ENCODE peak calls at places on chromosomes 3 and 15, in eight cellular contexts. C is MCF 10A; T is foreskin fibroblast; G is A549; Q is HCT116; F is cardiac fibroblast; P is CD8-positive, alpha-beta T cell; Y is WTC11. A is an unnamed sample.
A peak's percentile ranks its signal among the peaks of the same experiment; 100 is the strongest.

GRCh38 chr3:4685673-4686345 is 192.7 kb downstream of the ITPR1 start:
- DNase-seq in P (no peak), T (no peak), G (no peak), F (no peak), Y (no peak), Q (no peak), C (no peak), A (no peak)

GRCh38 chr15:93087825-93088199 is 1.2 kb downstream of the RGMA start:
- DNase-seq in C (peak; percentile 80), F (peak; percentile 61), Q (peak; percentile 22), P (peak; percentile 44), Y (peak; percentile 85), G (peak; percentile 76), T (no peak), A (no peak)

GRCh38 chr15:95760508-95760907 is 570.0 kb upstream of the NR2F2 start:
- DNase-seq in Q (no peak), F (peak; percentile 17), G (no peak), T (peak; percentile 4), P (no peak), C (peak; percentile 4), Y (peak; percentile 65), A (no peak)

GRCh38 chr3:127444761-127445160 is 145.8 kb downstream of the TPRA1 start:
- DNase-seq in Q (no peak), G (no peak), Y (no peak), T (no peak), P (no peak), C (no peak), F (no peak), A (peak; percentile 28)

GRCh38 chr15:45644437-45644836 is 9.6 kb downstream of the SQOR start:
- DNase-seq in F (no peak), G (no peak), P (no peak), Y (no peak), C (no peak), T (no peak), Q (no peak), A (no peak)

GRCh38 chr3:48409291-48410201 is 20.3 kb downstream of the PLXNB1 start:
- DNase-seq in G (no peak), F (no peak), Q (no peak), P (no peak), Y (peak; percentile 10), T (no peak), C (no peak), A (peak; percentile 78)

GRCh38 chr3:73404450-73404849 is 220.3 kb downstream of the PDZRN3 start:
- DNase-seq in G (no peak), Y (no peak), P (no peak), T (no peak), Q (no peak), C (no peak), F (no peak), A (no peak)

GRCh38 chr3:127744216-127744815 is 71.6 kb downstream of the ABTB1 start:
- DNase-seq in Q (no peak), Y (no peak), F (no peak), C (no peak), T (no peak), P (no peak), G (no peak), A (no peak)

GRCh38 chr15:78065973-78066946 is 11.3 kb downstream of the TBC1D2B start:
- DNase-seq in C (no peak), G (no peak), F (no peak), T (no peak), P (no peak), Y (peak; percentile 6), Q (no peak), A (no peak)

GRCh38 chr3:177478170-177478859 is 281.0 kb upstream of the TBL1XR1 start:
- DNase-seq in C (peak; percentile 98), F (peak; percentile 100), G (peak; percentile 28), T (peak; percentile 96), Q (peak; percentile 56), Y (no peak), P (no peak), A (no peak)

GRCh38 chr3:175620093-175620492 is 761.0 kb downstream of the NAALADL2 start:
- DNase-seq in T (no peak), C (no peak), F (no peak), Q (no peak), G (no peak), P (no peak), Y (no peak), A (peak; percentile 77)

DNA sequence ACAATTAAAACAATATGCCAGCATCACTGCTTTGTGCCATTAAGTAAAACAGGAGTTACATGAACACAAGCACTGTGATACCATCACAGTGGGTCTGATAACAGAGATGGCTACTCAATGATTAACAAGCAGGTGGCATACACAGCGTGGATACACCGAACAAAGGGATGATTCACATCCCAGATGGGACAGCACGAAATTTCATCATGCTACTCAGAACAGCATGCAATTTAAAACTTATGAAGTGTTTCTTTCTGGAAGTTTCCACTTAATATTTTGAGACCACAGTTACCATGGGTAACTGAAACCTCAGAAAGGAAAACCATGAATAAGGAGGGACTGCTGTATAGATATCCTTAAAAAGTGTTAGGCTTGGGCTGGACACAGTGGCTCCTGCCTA is 44.5 kb downstream of the SLC24A1 start:
- DNase-seq in C (peak; percentile 66), G (no peak), T (peak; percentile 57), Q (no peak), F (peak; percentile 91), P (no peak), Y (no peak), A (no peak)
- TF ChIP-seq CTCF in C (no peak), G (no peak), T (no peak), Q (no peak), F (peak; percentile 3), P (no peak), Y (no peak), A (no peak)

DNA sequence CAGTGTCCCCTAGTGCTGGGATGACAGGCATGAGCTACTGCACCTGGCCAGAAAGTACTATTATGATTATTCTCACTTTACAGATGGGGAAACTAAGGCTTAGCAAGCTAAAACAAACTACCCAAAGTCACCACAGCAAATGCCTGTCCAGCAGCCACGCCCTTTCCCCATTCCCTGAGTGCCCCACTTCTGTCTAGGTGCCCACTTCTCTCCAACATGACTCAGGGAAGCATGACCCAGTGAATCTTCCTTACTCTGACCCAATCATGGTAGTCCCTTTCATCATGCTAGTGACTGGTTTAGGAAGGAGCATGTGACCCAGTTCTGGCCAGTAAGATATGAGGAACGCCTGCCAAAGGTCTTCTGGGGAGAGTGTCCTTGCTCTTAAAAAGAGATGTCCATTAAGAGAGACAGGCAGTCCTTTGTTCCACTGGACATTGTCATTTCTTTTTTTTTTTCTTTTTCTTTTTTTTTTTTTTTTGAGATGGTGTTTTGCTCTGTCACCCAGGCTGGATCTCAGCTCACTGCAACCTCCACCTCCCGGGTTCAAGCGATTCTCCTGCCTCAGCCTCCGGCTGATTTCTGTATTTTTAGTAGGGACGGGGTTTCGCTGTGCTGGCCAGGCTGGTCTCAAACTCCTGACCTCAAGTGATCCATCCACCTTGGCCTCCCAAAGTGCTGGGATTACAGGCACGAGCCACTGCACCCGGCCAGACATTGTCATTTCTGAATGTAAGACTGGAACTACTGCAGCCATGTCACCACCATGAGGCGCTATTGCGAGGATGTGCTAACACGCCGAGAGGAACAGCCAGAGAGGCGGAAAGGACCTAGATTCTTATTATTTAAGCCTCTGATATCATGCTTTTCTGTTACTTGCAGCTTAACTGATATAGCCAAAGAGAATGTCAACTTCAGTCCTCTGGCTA is 19.8 kb downstream of the MEGF11 start:
- DNase-seq in C (peak; percentile 45), T (no peak), Y (peak; percentile 78), G (no peak), P (no peak), F (peak; percentile 48), Q (peak; percentile 38), A (peak; percentile 41)
- TF ChIP-seq CTCF in C (no peak), T (no peak), Y (no peak), G (peak; percentile 17), P (no peak), F (no peak), Q (peak; percentile 40), A (peak; percentile 42)

DNA sequence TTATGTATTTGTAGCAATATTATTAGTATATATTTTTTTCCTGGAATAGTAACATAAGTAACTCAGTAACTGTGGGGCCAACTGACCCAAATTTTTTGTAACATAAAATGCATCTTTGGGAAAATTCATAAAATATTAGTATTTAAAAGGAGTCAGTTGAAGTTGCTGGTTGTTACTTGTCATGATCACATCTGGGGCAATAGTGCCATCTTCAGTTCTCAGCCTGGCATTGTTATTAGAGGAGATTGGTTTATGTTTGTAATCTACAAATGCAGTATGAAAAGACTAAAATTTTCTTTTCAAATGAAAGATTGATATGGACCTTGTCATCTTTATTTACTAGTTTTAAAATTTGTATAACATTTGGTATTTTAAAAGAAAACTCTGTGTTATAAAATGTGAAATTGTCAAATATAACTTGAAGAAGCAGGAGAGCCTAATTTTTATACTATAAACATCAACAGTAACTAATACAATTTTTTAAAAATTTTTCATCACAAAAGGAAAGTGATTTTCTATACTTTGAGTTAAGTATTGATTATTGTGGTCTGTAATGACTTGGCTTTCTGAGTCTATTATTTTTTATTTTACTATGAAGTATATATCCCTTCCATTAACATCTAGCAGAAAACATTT is 38.8 kb upstream of the MLF1 start:
- DNase-seq in T (peak; percentile 28), C (peak; percentile 77), Q (peak; percentile 41), F (peak; percentile 80), P (no peak), Y (no peak), G (peak; percentile 23), A (no peak)
- TF ChIP-seq CTCF in T (peak; percentile 65), C (peak; percentile 64), Q (peak; percentile 54), F (peak; percentile 66), P (peak; percentile 44), Y (no peak), G (peak; percentile 83), A (peak; percentile 87)

DNA sequence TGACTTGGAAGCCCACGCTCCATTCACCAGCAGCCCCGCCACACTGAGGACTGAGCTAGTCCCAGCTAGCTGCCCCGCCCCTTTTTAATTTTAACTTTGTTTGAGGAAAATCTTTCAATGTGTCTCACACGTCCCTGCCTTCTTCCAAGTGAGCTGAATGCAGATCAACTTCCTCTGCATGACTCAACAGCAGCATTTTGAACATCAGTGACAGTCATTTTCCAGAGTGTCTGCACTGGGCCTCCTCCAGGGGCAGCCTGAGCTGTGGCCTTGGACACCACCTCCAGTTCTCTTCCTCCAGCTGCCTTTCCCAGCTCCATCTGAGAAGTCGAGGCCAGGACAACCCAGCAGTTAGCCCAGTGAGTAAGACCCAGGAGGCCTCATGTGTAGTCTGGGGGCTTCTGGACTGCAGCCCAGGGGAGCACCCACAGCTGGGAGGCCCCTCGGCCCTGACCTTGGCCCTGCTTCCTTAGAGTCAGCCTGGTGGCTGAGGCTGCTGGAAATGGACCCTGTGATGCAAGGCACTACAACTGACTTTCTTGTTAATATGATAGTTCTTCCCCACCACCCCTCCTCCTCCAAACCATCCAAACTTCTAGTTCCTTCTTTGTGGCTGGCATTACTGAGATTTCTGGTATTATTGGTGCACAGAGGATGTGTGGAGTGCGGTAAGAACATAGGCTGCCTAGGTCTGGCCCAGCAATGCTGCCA is 21.4 kb upstream of the ESYT3 start:
- DNase-seq in T (peak; percentile 35), C (no peak), Q (no peak), F (peak; percentile 60), Y (no peak), G (no peak), P (no peak), A (no peak)
- TF ChIP-seq CTCF in T (no peak), C (no peak), Q (no peak), F (peak; percentile 5), Y (no peak), G (no peak), P (no peak), A (no peak)

GRCh38 chr15:58438956-58439355 is 7.2 kb downstream of the LIPC start:
- DNase-seq in T (no peak), C (peak; percentile 62), G (peak; percentile 75), Y (no peak), P (no peak), Q (peak; percentile 60), F (peak; percentile 73), A (no peak)
- TF ChIP-seq CTCF in T (peak; percentile 11), C (no peak), G (peak; percentile 46), Y (peak; percentile 24), P (no peak), Q (peak; percentile 41), F (peak; percentile 32), A (peak; percentile 70)

GRCh38 chr15:94722025-94722636 is 490.8 kb downstream of the MCTP2 start:
- DNase-seq in Q (no peak), G (no peak), T (no peak), F (no peak), P (no peak), Y (no peak), C (no peak), A (no peak)
- TF ChIP-seq CTCF in Q (no peak), G (no peak), T (no peak), F (no peak), P (no peak), Y (no peak), C (no peak), A (no peak)